ENCODE peak calls at places on chromosomes 3 and 15, in nine cellular contexts. One of them, this sample, is unnamed. For H3K4me1 and H3K27me3, the result is how much of the 10 kb centered on the place peaks cover.

GRCh38 chr3:101940521-101940992 is 91.2 kb downstream of the NFKBIZ start:
- DNase-seq in prostate gland: no peak
- DNase-seq in CD4-positive, alpha-beta memory T cell: no peak
- DNase-seq in hepatocyte: peak
- DNase-seq in tibial nerve: no peak
- DNase-seq in CD8-positive, alpha-beta memory T cell: no peak
- DNase-seq in psoas muscle: peak
- DNase-seq in IMR-90: peak
- DNase-seq in K562: peak
- DNase-seq in this sample: peak

GRCh38 chr3:119308355-119308754 is 14.2 kb downstream of the ARHGAP31 start:
- DNase-seq in prostate gland: no peak
- DNase-seq in CD4-positive, alpha-beta memory T cell: no peak
- DNase-seq in hepatocyte: no peak
- DNase-seq in tibial nerve: no peak
- DNase-seq in CD8-positive, alpha-beta memory T cell: no peak
- DNase-seq in psoas muscle: no peak
- DNase-seq in IMR-90: peak
- DNase-seq in K562: no peak
- DNase-seq in this sample: no peak

GRCh38 chr15:32709295-32710033 is 8.3 kb upstream of the GREM1 start:
- DNase-seq in prostate gland: no peak
- DNase-seq in CD4-positive, alpha-beta memory T cell: no peak
- DNase-seq in hepatocyte: peak
- DNase-seq in tibial nerve: no peak
- DNase-seq in CD8-positive, alpha-beta memory T cell: no peak
- DNase-seq in psoas muscle: no peak
- DNase-seq in IMR-90: peak
- DNase-seq in K562: no peak
- DNase-seq in this sample: no peak

GRCh38 chr3:177803495-177803894 is 606.2 kb upstream of the TBL1XR1 start:
- DNase-seq in prostate gland: no peak
- DNase-seq in CD4-positive, alpha-beta memory T cell: no peak
- DNase-seq in hepatocyte: no peak
- DNase-seq in tibial nerve: no peak
- DNase-seq in CD8-positive, alpha-beta memory T cell: no peak
- DNase-seq in psoas muscle: no peak
- DNase-seq in IMR-90: no peak
- DNase-seq in K562: no peak
- DNase-seq in this sample: no peak

GRCh38 chr3:128222771-128223386 is 69.6 kb downstream of the EEFSEC start:
- DNase-seq in prostate gland: no peak
- DNase-seq in CD4-positive, alpha-beta memory T cell: no peak
- DNase-seq in hepatocyte: no peak
- DNase-seq in tibial nerve: no peak
- DNase-seq in CD8-positive, alpha-beta memory T cell: no peak
- DNase-seq in psoas muscle: no peak
- DNase-seq in IMR-90: peak
- DNase-seq in K562: no peak
- DNase-seq in this sample: no peak

GRCh38 chr3:45958333-45958791 is 15.1 kb downstream of the CXCR6 start:
- DNase-seq in prostate gland: no peak
- DNase-seq in CD4-positive, alpha-beta memory T cell: no peak
- DNase-seq in hepatocyte: no peak
- DNase-seq in tibial nerve: no peak
- DNase-seq in CD8-positive, alpha-beta memory T cell: no peak
- DNase-seq in psoas muscle: peak
- DNase-seq in IMR-90: peak
- DNase-seq in K562: no peak
- DNase-seq in this sample: no peak

GRCh38 chr15:65246026-65246714 is 34.9 kb upstream of the CILP start:
- DNase-seq in prostate gland: no peak
- DNase-seq in CD4-positive, alpha-beta memory T cell: no peak
- DNase-seq in hepatocyte: no peak
- DNase-seq in tibial nerve: no peak
- DNase-seq in CD8-positive, alpha-beta memory T cell: no peak
- DNase-seq in psoas muscle: no peak
- DNase-seq in IMR-90: no peak
- DNase-seq in K562: no peak
- DNase-seq in this sample: no peak

GRCh38 chr3:63654246-63654645 is 1.8 kb downstream of the SNTN start:
- DNase-seq in prostate gland: no peak
- DNase-seq in CD4-positive, alpha-beta memory T cell: no peak
- DNase-seq in hepatocyte: no peak
- DNase-seq in tibial nerve: no peak
- DNase-seq in CD8-positive, alpha-beta memory T cell: no peak
- DNase-seq in psoas muscle: no peak
- DNase-seq in IMR-90: peak
- DNase-seq in K562: no peak
- DNase-seq in this sample: no peak

GRCh38 chr3:52004906-52005395 is 9.3 kb upstream of the RPL29 start:
- DNase-seq in prostate gland: no peak
- DNase-seq in CD4-positive, alpha-beta memory T cell: no peak
- DNase-seq in hepatocyte: no peak
- DNase-seq in tibial nerve: no peak
- DNase-seq in CD8-positive, alpha-beta memory T cell: no peak
- DNase-seq in psoas muscle: no peak
- DNase-seq in IMR-90: no peak
- DNase-seq in K562: no peak
- DNase-seq in this sample: no peak

GRCh38 chr3:65856907-65857306 is 181.8 kb downstream of the MAGI1 start:
- DNase-seq in prostate gland: no peak
- DNase-seq in CD4-positive, alpha-beta memory T cell: no peak
- DNase-seq in hepatocyte: peak
- DNase-seq in tibial nerve: no peak
- DNase-seq in CD8-positive, alpha-beta memory T cell: no peak
- DNase-seq in psoas muscle: no peak
- DNase-seq in IMR-90: no peak
- DNase-seq in K562: no peak
- DNase-seq in this sample: no peak

GRCh38 chr3:149382091-149382467 is 4.6 kb upstream of the TM4SF1 start:
- DNase-seq in prostate gland: no peak
- DNase-seq in CD4-positive, alpha-beta memory T cell: no peak
- DNase-seq in hepatocyte: no peak
- DNase-seq in tibial nerve: no peak
- DNase-seq in CD8-positive, alpha-beta memory T cell: no peak
- DNase-seq in psoas muscle: no peak
- DNase-seq in IMR-90: peak
- DNase-seq in K562: no peak
- DNase-seq in this sample: no peak

GRCh38 chr15:59685737-59686297 is 3.3 kb downstream of the BNIP2 start:
- DNase-seq in prostate gland: no peak
- DNase-seq in CD4-positive, alpha-beta memory T cell: no peak
- DNase-seq in hepatocyte: no peak
- DNase-seq in tibial nerve: no peak
- DNase-seq in CD8-positive, alpha-beta memory T cell: no peak
- DNase-seq in psoas muscle: no peak
- DNase-seq in IMR-90: peak
- DNase-seq in K562: no peak
- DNase-seq in this sample: no peak

GRCh38 chr3:38163117-38163870 is 2.0 kb upstream of the OXSR1 start:
- DNase-seq in prostate gland: no peak
- DNase-seq in CD4-positive, alpha-beta memory T cell: peak
- DNase-seq in hepatocyte: peak
- DNase-seq in tibial nerve: no peak
- DNase-seq in CD8-positive, alpha-beta memory T cell: no peak
- DNase-seq in psoas muscle: no peak
- DNase-seq in IMR-90: no peak
- DNase-seq in K562: peak
- DNase-seq in this sample: no peak

GRCh38 chr3:135040321-135041110 is 245.5 kb downstream of the EPHB1 start:
- DNase-seq in prostate gland: no peak
- DNase-seq in CD4-positive, alpha-beta memory T cell: no peak
- DNase-seq in hepatocyte: no peak
- DNase-seq in tibial nerve: no peak
- DNase-seq in CD8-positive, alpha-beta memory T cell: no peak
- DNase-seq in psoas muscle: no peak
- DNase-seq in IMR-90: no peak
- DNase-seq in K562: no peak
- DNase-seq in this sample: peak

GRCh38 chr3:104596551-104596950 is 770.2 kb upstream of the ALCAM start:
- DNase-seq in prostate gland: peak
- DNase-seq in CD4-positive, alpha-beta memory T cell: peak
- DNase-seq in hepatocyte: peak
- DNase-seq in tibial nerve: peak
- DNase-seq in CD8-positive, alpha-beta memory T cell: no peak
- DNase-seq in psoas muscle: no peak
- DNase-seq in IMR-90: peak
- DNase-seq in K562: no peak
- DNase-seq in this sample: peak

GRCh38 chr3:15051531-15051930 is 13.6 kb downstream of the MRPS25 start:
- DNase-seq in prostate gland: no peak
- DNase-seq in CD4-positive, alpha-beta memory T cell: peak
- DNase-seq in hepatocyte: peak
- DNase-seq in tibial nerve: no peak
- DNase-seq in CD8-positive, alpha-beta memory T cell: peak
- DNase-seq in psoas muscle: peak
- DNase-seq in IMR-90: peak
- DNase-seq in K562: peak
- DNase-seq in this sample: peak

GRCh38 chr3:11641316-11641682 is 2.4 kb downstream of the VGLL4 start:
- DNase-seq in prostate gland: no peak
- DNase-seq in CD4-positive, alpha-beta memory T cell: no peak
- DNase-seq in hepatocyte: no peak
- DNase-seq in tibial nerve: no peak
- DNase-seq in CD8-positive, alpha-beta memory T cell: no peak
- DNase-seq in psoas muscle: no peak
- DNase-seq in IMR-90: peak
- DNase-seq in K562: no peak
- DNase-seq in this sample: no peak

GRCh38 chr3:153215971-153216370 is 53.9 kb downstream of the RAP2B start:
- DNase-seq in prostate gland: no peak
- DNase-seq in CD4-positive, alpha-beta memory T cell: no peak
- DNase-seq in hepatocyte: peak
- DNase-seq in tibial nerve: no peak
- DNase-seq in CD8-positive, alpha-beta memory T cell: no peak
- DNase-seq in psoas muscle: no peak
- DNase-seq in IMR-90: no peak
- DNase-seq in K562: no peak
- DNase-seq in this sample: peak

DNA sequence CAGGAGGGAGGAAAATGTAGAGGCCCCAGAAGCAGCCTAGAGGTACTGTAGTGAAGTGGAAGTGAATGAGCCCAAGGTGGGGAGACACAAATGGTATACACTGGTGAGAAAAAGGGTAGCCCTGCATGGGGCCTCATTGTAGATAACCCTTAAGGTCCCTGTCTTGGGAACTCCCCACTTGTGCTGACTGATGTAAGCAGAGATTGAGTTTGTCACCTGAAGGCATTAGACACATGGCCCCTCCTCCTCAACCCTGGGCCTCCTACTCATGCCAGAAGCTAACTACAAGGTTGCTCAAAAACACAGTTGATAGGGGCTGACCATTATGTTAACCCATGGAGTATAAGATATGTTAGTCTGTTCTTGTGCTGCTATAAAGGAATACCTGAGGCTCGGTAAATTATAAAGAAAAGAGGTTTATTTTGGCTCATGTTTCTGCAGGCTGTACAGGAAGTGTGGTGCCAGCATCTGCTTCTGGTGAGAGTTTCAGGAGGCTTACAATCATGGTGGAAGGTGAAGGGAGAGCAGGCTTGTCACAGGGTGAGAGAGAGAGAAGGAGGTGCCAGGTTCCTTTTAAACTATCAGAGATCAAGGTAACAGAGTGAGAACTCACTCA is 84.6 kb upstream of the RNU6-1 start:
- DNase-seq in prostate gland: no peak
- DNase-seq in CD4-positive, alpha-beta memory T cell: no peak
- DNase-seq in hepatocyte: no peak
- DNase-seq in tibial nerve: no peak
- DNase-seq in CD8-positive, alpha-beta memory T cell: no peak
- DNase-seq in psoas muscle: no peak
- DNase-seq in IMR-90: no peak
- DNase-seq in K562: peak
- DNase-seq in this sample: no peak
- H3K27ac ChIP-seq in prostate gland: peak
- H3K27ac ChIP-seq in CD4-positive, alpha-beta memory T cell: no peak
- H3K27ac ChIP-seq in hepatocyte: peak
- H3K27ac ChIP-seq in tibial nerve: peak
- H3K27ac ChIP-seq in CD8-positive, alpha-beta memory T cell: no peak
- H3K27ac ChIP-seq in psoas muscle: no peak
- H3K27ac ChIP-seq in IMR-90: no peak
- H3K27ac ChIP-seq in K562: no peak
- H3K27ac ChIP-seq in this sample: no peak

GRCh38 chr3:188002626-188003138 is 151.3 kb upstream of the LPP start:
- DNase-seq in prostate gland: no peak
- DNase-seq in CD4-positive, alpha-beta memory T cell: no peak
- DNase-seq in hepatocyte: peak
- DNase-seq in tibial nerve: no peak
- DNase-seq in CD8-positive, alpha-beta memory T cell: no peak
- DNase-seq in psoas muscle: no peak
- DNase-seq in IMR-90: no peak
- DNase-seq in K562: no peak
- DNase-seq in this sample: no peak
- H3K4me1 ChIP-seq in prostate gland: under half
- H3K4me1 ChIP-seq in CD4-positive, alpha-beta memory T cell: under half
- H3K4me1 ChIP-seq in hepatocyte: half or more
- H3K4me1 ChIP-seq in tibial nerve: under half
- H3K4me1 ChIP-seq in CD8-positive, alpha-beta memory T cell: under half
- H3K4me1 ChIP-seq in psoas muscle: under half
- H3K4me1 ChIP-seq in IMR-90: under half
- H3K4me1 ChIP-seq in K562: under half
- H3K4me1 ChIP-seq in this sample: under half

DNA sequence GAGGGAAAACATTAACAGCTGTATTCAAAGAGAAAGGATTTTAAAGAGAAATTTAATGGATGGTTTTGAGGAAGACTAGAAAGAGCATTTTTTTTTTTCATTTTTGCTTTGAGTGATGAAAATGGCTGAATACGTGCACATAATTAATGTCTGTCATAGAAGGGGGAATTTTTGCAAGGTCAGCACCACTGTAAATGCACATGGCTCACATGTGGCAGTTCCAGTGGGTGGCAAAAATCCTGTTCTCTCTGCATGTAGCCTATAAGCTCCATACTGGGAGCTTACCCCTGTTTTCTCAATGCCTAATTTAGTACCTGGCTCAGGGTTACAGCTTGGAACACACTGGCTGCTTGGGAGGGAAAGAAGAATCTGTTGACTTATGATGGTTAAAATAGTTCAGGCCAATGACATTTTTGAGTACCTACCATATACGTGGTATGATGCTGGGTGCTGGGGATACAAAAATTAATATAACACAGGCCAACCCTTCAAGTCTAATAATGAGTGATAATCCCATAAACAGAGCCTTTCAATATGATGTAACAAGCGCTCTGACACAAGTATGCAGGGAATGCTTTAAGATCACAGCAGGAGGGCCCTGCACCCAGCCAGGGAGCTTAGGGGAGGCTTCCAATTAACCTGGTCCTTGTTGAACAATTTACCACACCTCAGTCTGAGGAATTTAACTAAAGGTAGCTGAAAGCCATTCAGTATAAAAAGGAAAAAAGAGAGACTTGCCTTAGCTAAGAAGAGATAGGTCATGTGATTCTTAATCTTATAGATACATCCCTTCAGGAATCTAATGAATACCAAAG is 33.0 kb downstream of the HSPBAP1 start:
- DNase-seq in prostate gland: no peak
- DNase-seq in CD4-positive, alpha-beta memory T cell: no peak
- DNase-seq in hepatocyte: no peak
- DNase-seq in tibial nerve: no peak
- DNase-seq in CD8-positive, alpha-beta memory T cell: no peak
- DNase-seq in psoas muscle: no peak
- DNase-seq in IMR-90: no peak
- DNase-seq in K562: no peak
- DNase-seq in this sample: no peak
- H3K27me3 ChIP-seq in prostate gland: under half
- H3K27me3 ChIP-seq in CD4-positive, alpha-beta memory T cell: under half
- H3K27me3 ChIP-seq in hepatocyte: under half
- H3K27me3 ChIP-seq in tibial nerve: under half
- H3K27me3 ChIP-seq in CD8-positive, alpha-beta memory T cell: under half
- H3K27me3 ChIP-seq in psoas muscle: under half
- H3K27me3 ChIP-seq in IMR-90: under half
- H3K27me3 ChIP-seq in K562: under half
- H3K27me3 ChIP-seq in this sample: under half

GRCh38 chr3:70072180-70072579 is 72.6 kb downstream of the SAMMSON start:
- DNase-seq in prostate gland: peak
- DNase-seq in CD4-positive, alpha-beta memory T cell: no peak
- DNase-seq in hepatocyte: peak
- DNase-seq in tibial nerve: peak
- DNase-seq in CD8-positive, alpha-beta memory T cell: no peak
- DNase-seq in psoas muscle: no peak
- DNase-seq in IMR-90: no peak
- DNase-seq in K562: no peak
- DNase-seq in this sample: no peak
- H3K27ac ChIP-seq in prostate gland: peak
- H3K27ac ChIP-seq in CD4-positive, alpha-beta memory T cell: no peak
- H3K27ac ChIP-seq in hepatocyte: peak
- H3K27ac ChIP-seq in tibial nerve: no peak
- H3K27ac ChIP-seq in CD8-positive, alpha-beta memory T cell: no peak
- H3K27ac ChIP-seq in psoas muscle: no peak
- H3K27ac ChIP-seq in IMR-90: no peak
- H3K27ac ChIP-seq in K562: no peak
- H3K27ac ChIP-seq in this sample: no peak

This sample was measured in SJCRH30.